ENCODE peak calls at places on chromosomes 5 and 9, in six cellular contexts. One of them, this sample, is unnamed.
A peak's percentile ranks its signal among the peaks of the same experiment; 100 is the strongest.

GRCh38 chr9:83583151-83584014 is 39.6 kb upstream of the IDNK start:
- DNase-seq in lung microvascular endothelial cell: peak; percentile 77
- DNase-seq in Caki2: peak; percentile 17
- DNase-seq in OCI-M1: peak; percentile 43
- DNase-seq in activated naive CD8-positive, alpha-beta T cell treated with anti-CD3 and anti-CD28 coated beads, Interleukin-2, amount 50 U/mL, for 16 hours: no peak
- DNase-seq in NCI-H1105: peak; percentile 8
- DNase-seq in this sample: peak; percentile 72

GRCh38 chr5:18394154-18394804 is 760.0 kb downstream of the TAF11L14 start:
- DNase-seq in NCI-H1105: peak; percentile 11
- DNase-seq in Caki2: peak; percentile 59
- DNase-seq in lung microvascular endothelial cell: peak; percentile 38
- DNase-seq in OCI-M1: peak; percentile 74
- DNase-seq in activated naive CD8-positive, alpha-beta T cell treated with anti-CD3 and anti-CD28 coated beads, Interleukin-2, amount 50 U/mL, for 16 hours: no peak
- DNase-seq in this sample: peak; percentile 39

GRCh38 chr9:134593756-134594375 is 47.7 kb upstream of the COL5A1 start:
- DNase-seq in activated naive CD8-positive, alpha-beta T cell treated with anti-CD3 and anti-CD28 coated beads, Interleukin-2, amount 50 U/mL, for 16 hours: no peak
- DNase-seq in OCI-M1: no peak
- DNase-seq in NCI-H1105: no peak
- DNase-seq in Caki2: no peak
- DNase-seq in lung microvascular endothelial cell: no peak
- DNase-seq in this sample: no peak

GRCh38 chr5:91464886-91465646 is 81.9 kb upstream of the ARRDC3 start:
- DNase-seq in Caki2: no peak
- DNase-seq in NCI-H1105: no peak
- DNase-seq in OCI-M1: no peak
- DNase-seq in activated naive CD8-positive, alpha-beta T cell treated with anti-CD3 and anti-CD28 coated beads, Interleukin-2, amount 50 U/mL, for 16 hours: no peak
- DNase-seq in lung microvascular endothelial cell: no peak
- DNase-seq in this sample: no peak

GRCh38 chr9:79651251-79651795 is 79.6 kb downstream of the TLE4 start:
- DNase-seq in lung microvascular endothelial cell: no peak
- DNase-seq in Caki2: no peak
- DNase-seq in OCI-M1: no peak
- DNase-seq in NCI-H1105: no peak
- DNase-seq in activated naive CD8-positive, alpha-beta T cell treated with anti-CD3 and anti-CD28 coated beads, Interleukin-2, amount 50 U/mL, for 16 hours: no peak
- DNase-seq in this sample: no peak

GRCh38 chr9:127163409-127163808 is 41.0 kb upstream of the ANGPTL2 start:
- DNase-seq in OCI-M1: no peak
- DNase-seq in Caki2: no peak
- DNase-seq in lung microvascular endothelial cell: peak; percentile 83
- DNase-seq in NCI-H1105: no peak
- DNase-seq in activated naive CD8-positive, alpha-beta T cell treated with anti-CD3 and anti-CD28 coated beads, Interleukin-2, amount 50 U/mL, for 16 hours: no peak
- DNase-seq in this sample: peak; percentile 81

GRCh38 chr5:77991084-77991483 is 214.9 kb upstream of the TBCA start:
- DNase-seq in lung microvascular endothelial cell: no peak
- DNase-seq in NCI-H1105: no peak
- DNase-seq in Caki2: no peak
- DNase-seq in activated naive CD8-positive, alpha-beta T cell treated with anti-CD3 and anti-CD28 coated beads, Interleukin-2, amount 50 U/mL, for 16 hours: no peak
- DNase-seq in OCI-M1: no peak
- DNase-seq in this sample: no peak

GRCh38 chr9:112860466-112860865 is 30.2 kb downstream of the SLC46A2 start:
- DNase-seq in Caki2: no peak
- DNase-seq in NCI-H1105: no peak
- DNase-seq in activated naive CD8-positive, alpha-beta T cell treated with anti-CD3 and anti-CD28 coated beads, Interleukin-2, amount 50 U/mL, for 16 hours: no peak
- DNase-seq in lung microvascular endothelial cell: no peak
- DNase-seq in OCI-M1: no peak
- DNase-seq in this sample: no peak

GRCh38 chr9:36389590-36389989 is 10.5 kb downstream of the RNF38 start:
- DNase-seq in Caki2: no peak
- DNase-seq in lung microvascular endothelial cell: no peak
- DNase-seq in NCI-H1105: no peak
- DNase-seq in OCI-M1: no peak
- DNase-seq in activated naive CD8-positive, alpha-beta T cell treated with anti-CD3 and anti-CD28 coated beads, Interleukin-2, amount 50 U/mL, for 16 hours: no peak
- DNase-seq in this sample: no peak

GRCh38 chr9:95080961-95081658 is 236.4 kb downstream of the FANCC start:
- DNase-seq in OCI-M1: no peak
- DNase-seq in lung microvascular endothelial cell: no peak
- DNase-seq in Caki2: no peak
- DNase-seq in NCI-H1105: no peak
- DNase-seq in activated naive CD8-positive, alpha-beta T cell treated with anti-CD3 and anti-CD28 coated beads, Interleukin-2, amount 50 U/mL, for 16 hours: no peak
- DNase-seq in this sample: no peak

GRCh38 chr5:179731791-179732411 is 721 bp upstream of the MAML1 start:
- DNase-seq in Caki2: no peak
- DNase-seq in OCI-M1: no peak
- DNase-seq in activated naive CD8-positive, alpha-beta T cell treated with anti-CD3 and anti-CD28 coated beads, Interleukin-2, amount 50 U/mL, for 16 hours: no peak
- DNase-seq in NCI-H1105: no peak
- DNase-seq in lung microvascular endothelial cell: peak; percentile 81
- DNase-seq in this sample: peak; percentile 87

GRCh38 chr5:172455511-172456061 is 1.3 kb upstream of the SH3PXD2B start:
- DNase-seq in OCI-M1: no peak
- DNase-seq in lung microvascular endothelial cell: peak; percentile 87
- DNase-seq in activated naive CD8-positive, alpha-beta T cell treated with anti-CD3 and anti-CD28 coated beads, Interleukin-2, amount 50 U/mL, for 16 hours: no peak
- DNase-seq in Caki2: peak; percentile 89
- DNase-seq in NCI-H1105: no peak
- DNase-seq in this sample: peak; percentile 67